ENCODE peak calls at places on chromosomes 13 and 19, in four cellular contexts. U is iPS-NIHi11; Q is stimulated activated CD8-positive, alpha-beta memory T cell treated with anti-CD3 and anti-CD28 coated beads, Interleukin-15, amount 100 ng/mL, for 1 hour; H is tibial nerve. A is an unnamed sample.

GRCh38 chr19:49116544-49116943 is 2.4 kb downstream of the LIN7B start:
- DNase-seq in U (no peak), Q (no peak), H (peak; percentile 38), A (no peak)

GRCh38 chr13:31200636-31200970 is 828 bp downstream of the B3GLCT start:
- DNase-seq in U (no peak), Q (peak; percentile 6), H (no peak), A (no peak)

GRCh38 chr19:13165091-13165997 is 15.1 kb downstream of the IER2 start:
- DNase-seq in U (peak; percentile 7), Q (no peak), H (no peak), A (peak; percentile 17)

GRCh38 chr19:17405250-17406038 is at the start of gene BST2:
- DNase-seq in U (peak; percentile 80), Q (peak; percentile 25), H (peak; percentile 27), A (no peak)

GRCh38 chr13:77029436-77029835 is 2.5 kb upstream of the FBXL3 start:
- DNase-seq in U (no peak), Q (no peak), H (no peak), A (no peak)

GRCh38 chr19:39679791-39680168 is 24.1 kb downstream of the LGALS16 start:
- DNase-seq in U (no peak), Q (no peak), H (no peak), A (no peak)

GRCh38 chr13:75704942-75705320 is 68.8 kb downstream of the LMO7 start:
- DNase-seq in U (peak; percentile 37), Q (no peak), H (no peak), A (peak; percentile 77)

GRCh38 chr19:40326201-40326600 is 22.0 kb downstream of the C19orf47 start:
- DNase-seq in U (no peak), Q (no peak), H (no peak), A (no peak)

GRCh38 chr19:38281820-38282566 is 17.6 kb downstream of the SPINT2 start:
- DNase-seq in U (no peak), Q (no peak), H (no peak), A (no peak)

GRCh38 chr13:80037505-80037888 is 303.4 kb downstream of the SPRY2 start:
- DNase-seq in U (no peak), Q (no peak), H (no peak), A (no peak)

GRCh38 chr19:39413903-39414608 is 1.6 kb downstream of the PLEKHG2 start:
- DNase-seq in U (no peak), Q (no peak), H (no peak), A (no peak)

GRCh38 chr13:112213467-112214245 is 146.7 kb downstream of the SOX1 start:
- DNase-seq in U (no peak), Q (no peak), H (no peak), A (no peak)

GRCh38 chr19:38168632-38169031 is 55.4 kb downstream of the DPF1 start:
- DNase-seq in U (no peak), Q (no peak), H (no peak), A (no peak)

GRCh38 chr13:110640591-110641029 is 25.3 kb downstream of the NAXD start:
- DNase-seq in U (no peak), Q (no peak), H (no peak), A (no peak)

A was measured in NCI-H2171 treated with DMSO at 0.1 percent for 48 hours.